ENCODE peak calls at places on chromosome 3, in ten cellular contexts. P, Y, V, F, W, H, L, Z, X and D are unnamed samples.
A peak's percentile ranks its signal among the peaks of the same experiment; 100 is the strongest.

GRCh38 chr3:169759256-169759655 is 5.6 kb downstream of the TERC start:
- DNase-seq in P (no peak), Y (peak; percentile 76), V (no peak), F (peak; percentile 87), W (no peak), H (no peak), L (peak; percentile 76), Z (no peak), X (peak; percentile 29), D (no peak)

GRCh38 chr3:127351775-127352350 is 64.0 kb upstream of the PRR20G start:
- DNase-seq in P (no peak), Y (peak; percentile 62), V (no peak), F (no peak), W (no peak), H (no peak), L (no peak), Z (no peak), X (no peak), D (no peak)

GRCh38 chr3:13543251-13543650 is 5.7 kb upstream of the FBLN2 start:
- DNase-seq in P (peak; percentile 73), Y (no peak), V (no peak), F (peak; percentile 43), W (no peak), H (no peak), L (peak; percentile 97), Z (no peak), X (no peak), D (no peak)

GRCh38 chr3:160796813-160797164 is 40.8 kb downstream of the PPM1L start:
- DNase-seq in P (peak; percentile 47), Y (no peak), V (no peak), F (no peak), W (no peak), H (no peak), L (no peak), Z (no peak), X (no peak), D (no peak)

GRCh38 chr3:149466192-149466591 is 8.3 kb upstream of the TM4SF4 start:
- DNase-seq in P (no peak), Y (no peak), V (peak; percentile 62), F (peak; percentile 45), W (no peak), H (no peak), L (peak; percentile 89), Z (no peak), X (no peak), D (no peak)

GRCh38 chr3:13021141-13021933 is 51.9 kb downstream of the IQSEC1 start:
- DNase-seq in P (no peak), Y (no peak), V (no peak), F (no peak), W (no peak), H (peak; percentile 65), L (peak; percentile 8), Z (peak; percentile 59), X (peak; percentile 80), D (peak; percentile 32)

GRCh38 chr3:119912220-119912619 is 130.3 kb downstream of the NR1I2 start:
- DNase-seq in P (no peak), Y (no peak), V (no peak), F (peak; percentile 44), W (no peak), H (no peak), L (peak; percentile 48), Z (no peak), X (no peak), D (no peak)

GRCh38 chr3:97967966-97968365 is 4.3 kb downstream of the RIOX2 start:
- DNase-seq in P (no peak), Y (no peak), V (peak; percentile 56), F (no peak), W (no peak), H (no peak), L (no peak), Z (no peak), X (no peak), D (no peak)

GRCh38 chr3:112699436-112699978 is 58.6 kb upstream of the CCDC80 start:
- DNase-seq in P (no peak), Y (no peak), V (peak; percentile 58), F (peak; percentile 94), W (peak; percentile 34), H (no peak), L (peak; percentile 90), Z (no peak), X (no peak), D (no peak)

GRCh38 chr3:184767377-184767776 is 44.6 kb upstream of the VPS8 start:
- DNase-seq in P (no peak), Y (no peak), V (no peak), F (no peak), W (no peak), H (no peak), L (no peak), Z (no peak), X (no peak), D (no peak)
- H3K4me3 ChIP-seq in P (no peak overlapping the region), Y (no peak overlapping the region), V (no peak overlapping the region), F (no peak overlapping the region), W (no peak overlapping the region), H (no peak overlapping the region), L (no peak overlapping the region), Z (no peak overlapping the region), X (no peak overlapping the region), D (no peak overlapping the region)

GRCh38 chr3:5282703-5283102 is 95.2 kb downstream of the EDEM1 start:
- DNase-seq in P (no peak), Y (no peak), V (no peak), F (no peak), W (no peak), H (no peak), L (no peak), Z (no peak), X (no peak), D (no peak)
- H2AFZ ChIP-seq in P (no peak overlapping the region), Y (no peak overlapping the region), V (no peak overlapping the region), F (no peak overlapping the region), W (no peak overlapping the region), H (no peak overlapping the region), L (no peak overlapping the region), Z (no peak overlapping the region), X (no peak overlapping the region), D (no peak overlapping the region)

DNA sequence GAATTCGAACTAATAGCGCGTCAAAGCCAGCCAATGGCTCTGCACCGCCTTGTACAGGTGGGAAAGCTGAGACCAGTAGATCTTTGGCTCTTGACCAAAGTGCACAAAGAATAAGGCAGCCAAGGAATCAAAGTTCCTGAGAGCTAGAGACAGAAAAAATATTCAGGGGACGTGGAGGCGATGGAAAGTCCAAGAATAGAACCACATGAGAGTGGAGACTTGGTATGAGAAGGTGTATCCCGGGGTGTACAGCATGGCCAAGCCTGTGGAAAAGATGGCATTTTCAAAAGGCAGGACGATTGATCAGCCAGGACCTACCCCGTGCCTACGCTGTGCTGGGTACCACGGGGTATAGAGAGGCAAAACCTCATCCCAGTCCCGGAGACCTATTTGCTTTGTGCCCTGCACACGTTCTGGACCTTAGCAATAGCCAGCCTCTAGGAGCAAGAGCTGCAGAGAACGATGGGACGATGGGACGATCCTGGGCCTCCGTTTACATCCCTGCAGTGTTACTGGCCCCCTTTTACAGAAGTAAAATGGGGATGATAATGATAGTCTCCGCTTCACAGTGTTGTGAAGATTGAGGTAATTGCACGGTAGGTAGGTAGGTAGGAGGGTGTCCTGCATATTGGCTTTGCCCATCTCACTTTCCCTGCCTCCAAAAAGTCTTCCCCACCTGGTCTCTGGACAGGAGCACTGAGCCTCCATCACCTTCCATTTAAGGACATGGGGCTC is 583 bp upstream of the RBSN start:
- DNase-seq in P (no peak), Y (peak; percentile 16), V (peak; percentile 37), F (no peak), W (no peak), H (peak; percentile 47), L (no peak), Z (no peak), X (peak; percentile 20), D (no peak)
- H3K9me2 ChIP-seq in P (no peaks in the 10 kb centered on the region), Y (no peaks in the 10 kb centered on the region), V (peaks cover 3% of the 10 kb centered on the region), F (no peaks in the 10 kb centered on the region), W (no peaks in the 10 kb centered on the region), H (no peaks in the 10 kb centered on the region), L (no peaks in the 10 kb centered on the region), Z (no peaks in the 10 kb centered on the region), X (no peaks in the 10 kb centered on the region), D (no peaks in the 10 kb centered on the region)

GRCh38 chr3:3800076-3800448 is 831 bp downstream of the LRRN1 start:
- DNase-seq in P (peak; percentile 65), Y (no peak), V (peak; percentile 22), F (no peak), W (no peak), H (peak; percentile 78), L (no peak), Z (no peak), X (no peak), D (peak; percentile 1)

GRCh38 chr3:3801510-3801841 is 2.2 kb downstream of the LRRN1 start:
- DNase-seq in P (no peak), Y (no peak), V (peak; percentile 91), F (no peak), W (no peak), H (no peak), L (no peak), Z (no peak), X (no peak), D (no peak)

GRCh38 chr3:3799173-3800075 is at the start of gene LRRN1:
- DNase-seq in P (peak; percentile 93), Y (peak; percentile 91), V (peak; percentile 96), F (no peak), W (no peak), H (peak; percentile 95), L (peak; percentile 22), Z (no peak), X (no peak), D (peak; percentile 20)

GRCh38 chr3:3800685-3801509 is 1.7 kb downstream of the LRRN1 start:
- DNase-seq in P (peak; percentile 45), Y (no peak), V (peak; percentile 60), F (no peak), W (no peak), H (peak; percentile 61), L (peak; percentile 10), Z (no peak), X (no peak), D (no peak)

DNA sequence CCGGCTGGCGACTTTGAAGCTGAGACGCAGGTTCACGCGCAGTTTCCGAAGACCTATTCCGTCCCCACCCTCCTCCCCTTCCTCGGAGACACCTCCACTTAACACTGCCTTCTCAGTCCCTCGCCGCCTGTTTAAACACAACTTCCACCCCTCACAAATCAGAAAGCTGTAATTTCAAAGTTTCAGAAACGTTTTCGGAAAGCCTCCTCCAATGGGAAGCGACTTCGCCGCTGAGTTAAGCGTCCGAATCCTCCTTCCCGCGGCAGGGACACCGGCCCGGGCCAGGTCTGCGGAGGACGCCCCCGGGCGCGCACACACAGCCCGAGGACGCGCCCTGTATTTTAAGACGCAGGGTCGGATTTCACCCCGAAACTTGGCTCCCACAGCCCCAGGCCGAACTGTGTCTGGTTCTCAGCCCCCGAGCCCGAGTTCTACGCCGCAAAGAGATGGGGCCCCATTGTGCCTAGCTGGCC is 554 bp upstream of the LRRN1 start:
- DNase-seq in P (peak; percentile 49), Y (peak; percentile 69), V (peak; percentile 86), F (no peak), W (no peak), H (peak; percentile 66), L (peak; percentile 12), Z (no peak), X (no peak), D (peak; percentile 3)
- H3K4me3 ChIP-seq in P (peak overlapping the region; percentile 96), Y (peak overlapping the region; percentile 77), V (peak overlapping the region; percentile 53), F (no peak overlapping the region), W (no peak overlapping the region), H (peak overlapping the region; percentile 54), L (peak overlapping the region; percentile 43), Z (no peak overlapping the region), X (no peak overlapping the region), D (no peak overlapping the region)

DNA sequence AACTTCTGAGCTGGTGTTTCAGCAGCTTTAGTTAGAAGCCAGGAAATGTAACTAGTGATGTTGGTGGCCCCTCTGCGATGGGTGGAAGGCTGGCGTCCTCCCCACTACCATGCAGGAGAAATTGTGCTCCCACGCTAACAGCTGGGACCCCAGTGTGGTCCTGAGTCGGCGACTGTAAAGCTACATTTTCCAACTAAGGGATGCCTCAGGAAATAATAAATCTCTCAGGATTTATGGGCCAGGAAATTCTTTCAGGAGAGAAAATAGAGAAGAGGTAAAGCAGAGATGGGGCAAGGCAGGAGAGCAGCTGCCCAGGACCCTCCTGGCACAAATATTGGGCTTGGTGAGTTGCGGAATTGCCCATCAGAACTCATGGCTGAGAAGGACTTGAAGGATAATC is 186.9 kb downstream of the OPA1 start:
- DNase-seq in P (no peak), Y (no peak), V (no peak), F (no peak), W (no peak), H (no peak), L (no peak), Z (no peak), X (no peak), D (no peak)
- H2AFZ ChIP-seq in P (no peak overlapping the region), Y (no peak overlapping the region), V (no peak overlapping the region), F (no peak overlapping the region), W (no peak overlapping the region), H (no peak overlapping the region), L (no peak overlapping the region), Z (no peak overlapping the region), X (peak overlapping the region; percentile 5), D (no peak overlapping the region)